ENCODE peak calls at places on chromosomes 2 and 18, in seven cellular contexts. E, I, U, Y, Q, N and F are unnamed samples.

GRCh38 chr2:113124181-113124961 is 3.0 kb upstream of the IL1RN start:
- DNase-seq in E (no peak), I (no peak), U (peak; percentile 17), Y (no peak), Q (no peak), N (peak; percentile 48), F (peak; percentile 10)

GRCh38 chr2:131045286-131045924 is 47.9 kb downstream of the FAM168B start:
- DNase-seq in E (no peak), I (no peak), U (no peak), Y (no peak), Q (no peak), N (no peak), F (no peak)

GRCh38 chr2:202808754-202809153 is 62.8 kb downstream of the ICA1L start:
- DNase-seq in E (no peak), I (no peak), U (no peak), Y (no peak), Q (no peak), N (no peak), F (no peak)

GRCh38 chr2:231670892-231671616 is 37.3 kb upstream of the PTMA start:
- DNase-seq in E (no peak), I (no peak), U (no peak), Y (peak; percentile 46), Q (no peak), N (no peak), F (no peak)

GRCh38 chr2:184734338-184734737 is 136.0 kb downstream of the ZNF804A start:
- DNase-seq in E (no peak), I (no peak), U (no peak), Y (no peak), Q (no peak), N (no peak), F (no peak)

GRCh38 chr2:198044777-198045176 is 240.4 kb downstream of the PLCL1 start:
- DNase-seq in E (no peak), I (no peak), U (no peak), Y (no peak), Q (no peak), N (no peak), F (no peak)

GRCh38 chr2:98027955-98028593 is 32.3 kb upstream of the TMEM131 start:
- DNase-seq in E (no peak), I (no peak), U (peak; percentile 68), Y (no peak), Q (no peak), N (no peak), F (peak; percentile 61)

GRCh38 chr2:3460831-3461544 is 58.3 kb downstream of the ADI1 start:
- DNase-seq in E (peak; percentile 61), I (peak; percentile 59), U (no peak), Y (no peak), Q (no peak), N (no peak), F (no peak)

GRCh38 chr2:169182573-169182972 is 113.2 kb downstream of the DHRS9 start:
- DNase-seq in E (no peak), I (no peak), U (no peak), Y (no peak), Q (no peak), N (no peak), F (no peak)

GRCh38 chr2:45974056-45974455 is 322.6 kb downstream of the PRKCE start:
- DNase-seq in E (no peak), I (no peak), U (no peak), Y (no peak), Q (no peak), N (no peak), F (no peak)

GRCh38 chr2:236143811-236144210 is 24.4 kb downstream of the GBX2 start:
- DNase-seq in E (no peak), I (no peak), U (no peak), Y (no peak), Q (no peak), N (no peak), F (no peak)

GRCh38 chr2:129253461-129253812 is 726.0 kb upstream of the RAB6C start:
- DNase-seq in E (no peak), I (peak; percentile 37), U (no peak), Y (no peak), Q (no peak), N (no peak), F (no peak)

GRCh38 chr18:23918395-23919032 is 96.0 kb upstream of the TTC39C start:
- DNase-seq in E (peak; percentile 89), I (peak; percentile 70), U (peak; percentile 56), Y (peak; percentile 46), Q (peak; percentile 80), N (peak; percentile 92), F (peak; percentile 67)

GRCh38 chr2:238141541-238142318 is 3.3 kb downstream of the KLHL30 start:
- DNase-seq in E (no peak), I (no peak), U (no peak), Y (no peak), Q (no peak), N (no peak), F (peak; percentile 84)

GRCh38 chr2:16508061-16508851 is 157.4 kb downstream of the CYRIA start:
- DNase-seq in E (peak; percentile 79), I (peak; percentile 68), U (no peak), Y (peak; percentile 1), Q (no peak), N (peak; percentile 10), F (peak; percentile 4)

GRCh38 chr2:213678437-213679218 is 394.4 kb downstream of the SPAG16 start:
- DNase-seq in E (no peak), I (no peak), U (no peak), Y (no peak), Q (no peak), N (no peak), F (no peak)

GRCh38 chr2:181991171-181991885 is 5.7 kb downstream of the PPP1R1C start:
- DNase-seq in E (no peak), I (no peak), U (no peak), Y (peak; percentile 20), Q (no peak), N (no peak), F (no peak)

GRCh38 chr18:45935591-45936335 is 31.4 kb downstream of the EPG5 start:
- DNase-seq in E (no peak), I (no peak), U (peak; percentile 75), Y (no peak), Q (no peak), N (no peak), F (peak; percentile 69)

GRCh38 chr2:152336854-152337510 is 2.0 kb downstream of the FMNL2 start:
- DNase-seq in E (no peak), I (peak; percentile 20), U (peak; percentile 53), Y (no peak), Q (no peak), N (no peak), F (peak; percentile 29)

GRCh38 chr18:67359868-67360838 is 156.4 kb downstream of the DSEL start:
- DNase-seq in E (no peak), I (peak; percentile 31), U (peak; percentile 96), Y (peak; percentile 11), Q (no peak), N (peak; percentile 58), F (peak; percentile 99)

GRCh38 chr2:20594957-20595356 is 55.9 kb downstream of the HS1BP3 start:
- DNase-seq in E (peak; percentile 55), I (no peak), U (no peak), Y (no peak), Q (no peak), N (no peak), F (no peak)

GRCh38 chr2:46136481-46136880 is 160.7 kb upstream of the EPAS1 start:
- DNase-seq in E (no peak), I (no peak), U (no peak), Y (no peak), Q (no peak), N (no peak), F (no peak)

GRCh38 chr2:60337142-60337497 is 216.3 kb downstream of the BCL11A start:
- DNase-seq in E (no peak), I (peak; percentile 29), U (no peak), Y (peak; percentile 56), Q (no peak), N (no peak), F (no peak)

GRCh38 chr18:62720766-62721613 is 5.6 kb downstream of the PHLPP1 start:
- DNase-seq in E (no peak), I (no peak), U (no peak), Y (no peak), Q (no peak), N (peak; percentile 14), F (no peak)

GRCh38 chr2:29162204-29162928 is 47.2 kb downstream of the CLIP4 start:
- DNase-seq in E (no peak), I (no peak), U (no peak), Y (no peak), Q (no peak), N (no peak), F (no peak)

GRCh38 chr2:120647487-120647886 is 88.2 kb upstream of the GLI2 start:
- DNase-seq in E (no peak), I (no peak), U (peak; percentile 89), Y (no peak), Q (no peak), N (no peak), F (peak; percentile 57)

GRCh38 chr2:175687465-175687864 is 314.6 kb downstream of the LNPK start:
- DNase-seq in E (no peak), I (no peak), U (no peak), Y (no peak), Q (no peak), N (no peak), F (no peak)

GRCh38 chr2:234292955-234293228 is 204.0 kb downstream of the ARL4C start:
- DNase-seq in E (no peak), I (no peak), U (no peak), Y (no peak), Q (no peak), N (no peak), F (no peak)